ENCODE peak calls at places on chromosomes 5 and 9, in nine cellular contexts. T is thyroid gland, A is uterus, Z is Peyer's patch, U is adrenal gland, E is prostate gland, G is IMR-90, L is ovary, S is sigmoid colon. Y is an unnamed sample.

GRCh38 chr5:2052687-2053086 is 170.0 kb upstream of the IRX4 start:
- DNase-seq in A (no peak), S (no peak), E (no peak), Z (no peak), U (no peak), L (no peak), T (no peak), G (no peak), Y (no peak)

GRCh38 chr9:86354882-86355399 is 731 bp upstream of the TUT7 start:
- DNase-seq in T (no peak), S (no peak), L (no peak), A (no peak), G (no peak), Z (no peak), U (no peak), E (no peak), Y (no peak)

GRCh38 chr9:126536836-126537465 is 76.8 kb upstream of the LMX1B start:
- DNase-seq in U (no peak), Z (no peak), L (no peak), T (no peak), E (no peak), A (no peak), S (peak), G (no peak), Y (no peak)

GRCh38 chr5:135438712-135439111 is 8.4 kb downstream of the DCANP1 start:
- DNase-seq in U (no peak), Z (no peak), G (no peak), E (peak), L (no peak), S (no peak), A (no peak), T (no peak), Y (no peak)

GRCh38 chr5:55533806-55534435 is 843 bp downstream of the PLPP1 start:
- DNase-seq in T (peak), S (no peak), A (no peak), G (peak), L (no peak), E (peak), Z (no peak), U (no peak), Y (no peak)

GRCh38 chr9:92964981-92965758 is 17.8 kb downstream of the FGD3 start:
- DNase-seq in A (no peak), T (no peak), G (no peak), L (no peak), Z (peak), U (no peak), E (no peak), S (no peak), Y (peak)

GRCh38 chr9:138051586-138052321 is 174.2 kb downstream of the CACNA1B start:
- DNase-seq in E (no peak), L (no peak), S (peak), T (no peak), A (no peak), G (no peak), Z (peak), U (peak), Y (no peak)

GRCh38 chr9:111975709-111976108 is 79.1 kb downstream of the UGCG start:
- DNase-seq in S (no peak), L (no peak), G (no peak), T (peak), U (peak), A (no peak), Z (peak), E (no peak), Y (no peak)

GRCh38 chr9:135502168-135502872 is 1.8 kb downstream of the MRPS2 start:
- DNase-seq in A (no peak), T (no peak), Z (no peak), U (no peak), S (peak), E (no peak), G (no peak), L (no peak), Y (no peak)
- H3K27ac ChIP-seq in A (no peak), T (no peak), Z (no peak), U (no peak), S (no peak), E (no peak), G (no peak), L (no peak), Y (no peak)

GRCh38 chr5:170625221-170626165 is 121.7 kb downstream of the KCNIP1 start:
- DNase-seq in U (no peak), Z (no peak), G (no peak), A (no peak), S (peak), T (no peak), E (no peak), L (no peak), Y (no peak)
- TF ChIP-seq POLR2A in U (no peak), Z (no peak), G (no peak), A (no peak), S (no peak), T (no peak), E (no peak), L (no peak), Y (no peak)

DNA sequence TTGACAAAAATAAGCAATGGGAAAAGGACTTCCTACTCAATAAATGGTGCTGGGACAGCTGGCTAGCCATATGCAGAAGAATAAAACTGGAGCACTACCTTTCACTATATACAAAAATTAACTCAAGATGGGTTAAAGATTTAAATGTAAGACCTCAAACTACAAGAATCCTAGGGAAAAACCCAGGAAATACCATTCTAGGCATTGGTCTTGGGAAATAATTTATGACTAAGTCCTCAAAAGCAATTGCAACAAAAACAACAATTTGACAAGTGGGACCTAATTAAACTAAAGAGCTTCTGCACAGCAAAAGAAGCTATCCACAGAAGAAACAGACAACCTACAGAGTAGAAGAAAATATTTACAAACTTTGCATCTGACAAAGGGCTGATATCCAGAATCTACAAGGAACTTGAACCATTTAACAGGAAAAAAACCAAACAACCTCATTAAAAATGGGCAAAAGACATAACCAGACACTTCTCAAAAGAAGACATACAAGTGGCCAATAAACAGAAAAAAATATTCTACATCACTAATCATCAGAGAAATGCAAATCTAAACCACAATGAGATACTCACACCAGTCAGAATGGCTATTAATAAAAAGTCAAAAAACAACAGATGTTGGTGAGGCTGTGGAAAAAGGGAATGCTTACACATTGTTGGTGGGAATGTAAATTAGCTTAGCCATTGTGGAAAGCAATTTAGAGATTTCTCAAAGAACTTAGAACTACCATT is 75.2 kb upstream of the CPEB4 start:
- DNase-seq in T (no peak), L (no peak), A (no peak), S (no peak), G (peak), U (no peak), E (no peak), Z (no peak), Y (no peak)
- H3K27ac ChIP-seq in T (no peak), L (no peak), A (no peak), S (no peak), G (no peak), U (no peak), E (no peak), Z (no peak), Y (no peak)

GRCh38 chr5:154755361-154756202 is at the start of gene LARP1:
- DNase-seq in G (peak), L (no peak), S (peak), T (peak), Z (peak), E (peak), A (no peak), U (no peak), Y (peak)
- TF ChIP-seq POLR2A in G (no peak), L (no peak), S (no peak), T (no peak), Z (no peak), E (peak), A (no peak), U (no peak), Y (peak)

GRCh38 chr5:169344629-169345028 is 43.7 kb upstream of the SLIT3 start:
- DNase-seq in E (no peak), T (peak), S (peak), L (no peak), U (no peak), A (peak), Z (no peak), G (no peak), Y (peak)
- H3K27ac ChIP-seq in E (no peak), T (peak), S (no peak), L (no peak), U (no peak), A (no peak), Z (no peak), G (peak), Y (no peak)

GRCh38 chr5:132830436-132831094 is at the start of gene SHROOM1:
- DNase-seq in T (peak), U (peak), S (no peak), E (peak), A (peak), G (peak), L (peak), Z (peak), Y (no peak)
- TF ChIP-seq POLR2A in T (no peak), U (no peak), S (peak), E (peak), A (no peak), G (no peak), L (no peak), Z (peak), Y (peak)

GRCh38 chr9:2622361-2623045 is 916 bp downstream of the VLDLR start:
- DNase-seq in U (peak), S (peak), G (peak), L (peak), Z (no peak), E (no peak), A (peak), T (peak), Y (peak)

GRCh38 chr9:2620876-2621677 is 510 bp upstream of the VLDLR start:
- DNase-seq in E (peak), G (peak), U (peak), Z (peak), A (peak), S (peak), L (peak), T (peak), Y (peak)

GRCh38 chr9:2623866-2624682 is 2.5 kb downstream of the VLDLR start:
- DNase-seq in Z (no peak), E (no peak), L (no peak), S (no peak), G (no peak), A (no peak), U (no peak), T (no peak), Y (no peak)

GRCh38 chr9:2623046-2623865 is 1.7 kb downstream of the VLDLR start:
- DNase-seq in U (peak), L (peak), S (peak), A (peak), Z (no peak), G (peak), E (peak), T (peak), Y (peak)

DNA sequence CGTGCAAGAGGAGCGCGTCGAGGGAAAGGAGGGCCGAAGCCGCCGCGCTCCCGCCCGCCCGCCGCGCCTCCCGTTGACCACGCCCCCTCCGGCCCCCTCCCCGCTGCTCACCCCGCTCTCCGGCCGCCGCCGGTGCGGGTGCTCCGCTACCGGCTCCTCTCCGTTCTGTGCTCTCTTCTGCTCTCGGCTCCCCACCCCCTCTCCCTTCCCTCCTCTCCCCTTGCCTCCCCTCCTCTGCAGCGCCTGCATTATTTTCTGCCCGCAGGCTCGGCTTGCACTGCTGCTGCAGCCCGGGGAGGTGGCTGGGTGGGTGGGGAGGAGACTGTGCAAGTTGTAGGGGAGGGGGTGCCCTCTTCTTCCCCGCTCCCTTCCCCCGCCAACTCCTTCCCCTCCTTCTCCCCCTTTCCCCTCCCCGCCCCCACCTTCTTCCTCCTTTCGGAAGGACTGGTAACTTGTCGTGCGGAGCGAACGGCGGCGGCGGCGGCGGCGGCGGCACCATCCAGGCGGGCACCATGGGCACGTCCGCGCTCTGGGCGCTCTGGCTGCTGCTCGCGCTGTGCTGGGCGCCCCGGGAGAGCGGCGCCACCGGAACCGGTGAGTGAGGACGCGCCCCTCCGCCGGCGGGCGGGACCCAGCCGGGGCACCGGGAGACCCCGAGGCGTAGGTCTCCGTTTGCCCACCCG is at the start of gene VLDLR:
- DNase-seq in A (peak), U (peak), S (peak), E (peak), L (peak), G (peak), T (peak), Z (no peak), Y (peak)
- H3K27ac ChIP-seq in A (peak), U (peak), S (peak), E (peak), L (peak), G (peak), T (peak), Z (peak), Y (peak)

DNA sequence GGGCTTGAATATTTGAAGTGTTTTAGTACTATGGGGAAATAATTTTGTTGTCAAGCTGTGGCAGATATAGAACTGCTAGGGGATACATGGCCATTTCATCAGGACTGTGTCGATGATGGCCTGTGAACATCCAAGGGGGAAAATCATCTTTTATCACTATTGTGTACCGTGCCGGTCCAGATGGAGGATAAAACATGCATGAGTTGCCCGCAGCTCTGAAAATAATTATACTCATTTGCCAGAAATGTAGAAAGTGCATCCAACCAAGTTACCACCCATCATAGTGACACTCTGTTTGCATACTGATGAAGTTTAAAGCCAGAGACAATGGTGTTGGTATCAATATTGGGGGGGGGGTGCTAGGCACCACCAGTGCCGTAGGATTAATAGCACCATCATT is 405.9 kb downstream of the ZSWIM6 start:
- DNase-seq in T (no peak), A (no peak), S (no peak), U (no peak), G (no peak), Z (no peak), L (no peak), E (no peak), Y (no peak)
- TF ChIP-seq POLR2A in T (no peak), A (no peak), S (no peak), U (no peak), G (no peak), Z (no peak), L (no peak), E (no peak), Y (no peak)

GRCh38 chr9:133967024-133967741 is 24.9 kb downstream of the VAV2 start:
- DNase-seq in E (no peak), T (no peak), U (no peak), Z (no peak), L (no peak), G (no peak), A (no peak), S (no peak), Y (no peak)
- H3K27ac ChIP-seq in E (no peak), T (no peak), U (no peak), Z (no peak), L (no peak), G (no peak), A (no peak), S (no peak), Y (no peak)